ENCODE peak calls at places on chromosomes 6 and 20, in four cellular contexts. J is cardiac muscle cell, N is T1000, W is kidney epithelial cell. P is an unnamed sample.

GRCh38 chr6:144283781-144284473 is 1.2 kb upstream of the UTRN start:
- DNase-seq in J (peak; percentile 9), N (no peak), W (no peak), P (no peak)

GRCh38 chr6:33428219-33428890 is 8.5 kb downstream of the SYNGAP1 start:
- DNase-seq in J (peak; percentile 24), N (no peak), W (no peak), P (no peak)

GRCh38 chr6:5126214-5126613 is 41.1 kb downstream of the PPP1R3G start:
- DNase-seq in J (peak; percentile 59), N (no peak), W (no peak), P (no peak)

GRCh38 chr6:4610256-4610655 is 165.9 kb upstream of the CDYL start:
- DNase-seq in J (no peak), N (no peak), W (peak; percentile 50), P (peak; percentile 33)

GRCh38 chr20:40326794-40327193 is 362.2 kb downstream of the MAFB start:
- DNase-seq in J (no peak), N (no peak), W (no peak), P (no peak)

GRCh38 chr6:453152-453551 is 61.6 kb downstream of the IRF4 start:
- DNase-seq in J (no peak), N (no peak), W (no peak), P (no peak)

GRCh38 chr20:35662541-35662940 is 2.2 kb downstream of the CPNE1 start:
- DNase-seq in J (no peak), N (no peak), W (no peak), P (no peak)

GRCh38 chr6:134199848-134200606 is 117.9 kb downstream of the SGK1 start:
- DNase-seq in J (no peak), N (no peak), W (no peak), P (no peak)

GRCh38 chr6:168088161-168089106 is 9.4 kb upstream of the FRMD1 start:
- DNase-seq in J (peak; percentile 81), N (no peak), W (peak; percentile 48), P (peak; percentile 12)

GRCh38 chr6:130215526-130215925 is 7.2 kb downstream of the SAMD3 start:
- DNase-seq in J (no peak), N (no peak), W (no peak), P (no peak)

GRCh38 chr6:15350386-15351083 is 104.7 kb downstream of the JARID2 start:
- DNase-seq in J (no peak), N (no peak), W (no peak), P (no peak)

GRCh38 chr6:42764883-42765653 is 16.8 kb upstream of the BICRAL start:
- DNase-seq in J (no peak), N (no peak), W (no peak), P (no peak)

GRCh38 chr6:166656269-166657206 is 29.5 kb upstream of the RPS6KA2 start:
- DNase-seq in J (no peak), N (no peak), W (no peak), P (no peak)

GRCh38 chr6:67909354-67909753 is 725.7 kb upstream of the ADGRB3 start:
- DNase-seq in J (no peak), N (no peak), W (no peak), P (no peak)

GRCh38 chr6:26071135-26071534 is 16.1 kb upstream of the HFE start:
- DNase-seq in J (no peak), N (no peak), W (no peak), P (no peak)

GRCh38 chr20:57222631-57222950 is 43.9 kb downstream of the BMP7 start:
- DNase-seq in J (no peak), N (no peak), W (no peak), P (no peak)

GRCh38 chr20:62063601-62063980 is 2.1 kb downstream of the TAF4 start:
- DNase-seq in J (peak; percentile 45), N (no peak), W (no peak), P (no peak)

GRCh38 chr20:41029150-41029872 is 689 bp downstream of the TOP1 start:
- DNase-seq in J (peak; percentile 38), N (no peak), W (no peak), P (no peak)

GRCh38 chr6:155543141-155543870 is 87.7 kb upstream of the NOX3 start:
- DNase-seq in J (peak; percentile 12), N (no peak), W (no peak), P (no peak)

GRCh38 chr6:36129889-36130671 is at the start of gene MAPK13:
- DNase-seq in J (no peak), N (no peak), W (no peak), P (no peak)

GRCh38 chr6:41729624-41730023 is 5.8 kb downstream of the TFEB start:
- DNase-seq in J (no peak), N (no peak), W (no peak), P (no peak)

GRCh38 chr20:35598476-35598875 is 17.2 kb upstream of the SPAG4 start:
- DNase-seq in J (no peak), N (no peak), W (no peak), P (no peak)

GRCh38 chr20:23690581-23690980 is 1.7 kb upstream of the CST4 start:
- DNase-seq in J (no peak), N (no peak), W (no peak), P (no peak)

GRCh38 chr6:127288705-127289104 is 22.0 kb downstream of the RNF146 start:
- DNase-seq in J (no peak), N (no peak), W (no peak), P (no peak)

GRCh38 chr6:71222676-71223075 is 65.9 kb upstream of the OGFRL1 start:
- DNase-seq in J (no peak), N (no peak), W (no peak), P (no peak)

GRCh38 chr20:4898845-4899244 is 102.5 kb downstream of the SLC23A2 start:
- DNase-seq in J (no peak), N (no peak), W (no peak), P (no peak)

GRCh38 chr20:45779011-45779915 is 12.4 kb downstream of the WFDC3 start:
- DNase-seq in J (no peak), N (peak; percentile 98), W (peak; percentile 97), P (peak; percentile 92)

GRCh38 chr6:3120765-3121089 is 2.2 kb downstream of the BPHL start:
- DNase-seq in J (no peak), N (no peak), W (no peak), P (no peak)

GRCh38 chr6:35368038-35368887 is 25.9 kb downstream of the PPARD start:
- DNase-seq in J (no peak), N (no peak), W (no peak), P (no peak)

GRCh38 chr6:143332153-143332845 is 118.2 kb downstream of the ADAT2 start:
- DNase-seq in J (no peak), N (no peak), W (no peak), P (no peak)

GRCh38 chr20:44448753-44449546 is 26.7 kb upstream of the TTPAL start:
- DNase-seq in J (no peak), N (no peak), W (no peak), P (no peak)

GRCh38 chr6:38259736-38260135 is 380.0 kb downstream of the BTBD9 start:
- DNase-seq in J (no peak), N (no peak), W (no peak), P (no peak)

GRCh38 chr20:32764000-32764960 is 2.1 kb downstream of the DNMT3B start:
- DNase-seq in J (no peak), N (no peak), W (no peak), P (no peak)

GRCh38 chr6:151914475-151914874 is 107.0 kb downstream of the ESR1 start:
- DNase-seq in J (no peak), N (no peak), W (no peak), P (no peak)

P was measured in epithelial cell of proximal tubule.